ENCODE peak calls at places on chromosomes 5 and 9, in ten cellular contexts. Y is NCI-H2081; L is CD8-positive, alpha-beta memory T cell; K is stimulated activated CD4-positive, alpha-beta T cell treated with anti-CD3 and anti-CD28 coated beads, Interleukin-2, amount 100 ng/mL, for 24 hours; F is kidney epithelial cell; P is GM03348; W is NCI-H774; D is HTR-8/SVneo; B is NCI-H1092; T is GM12865. Z is an unnamed sample.

GRCh38 chr5:156641690-156642089 is 208.4 kb upstream of the PPP1R2B start:
- DNase-seq in Y (no peak), L (no peak), K (no peak), F (no peak), P (peak), W (no peak), D (no peak), B (no peak), T (no peak), Z (no peak)

GRCh38 chr9:126874546-126875314 is 14.3 kb downstream of the ZBTB34 start:
- DNase-seq in Y (no peak), L (no peak), K (no peak), F (no peak), P (no peak), W (no peak), D (no peak), B (no peak), T (no peak), Z (no peak)

GRCh38 chr5:156929366-156929948 is 33.6 kb downstream of the TIMD4 start:
- DNase-seq in Y (no peak), L (no peak), K (no peak), F (no peak), P (no peak), W (no peak), D (no peak), B (no peak), T (no peak), Z (no peak)

GRCh38 chr5:102152906-102153787 is 142.9 kb downstream of the SLCO4C1 start:
- DNase-seq in Y (peak), L (no peak), K (no peak), F (peak), P (peak), W (peak), D (peak), B (no peak), T (peak), Z (no peak)

GRCh38 chr9:38244971-38245370 is 147.5 kb upstream of the ALDH1B1 start:
- DNase-seq in Y (no peak), L (no peak), K (no peak), F (no peak), P (no peak), W (no peak), D (no peak), B (no peak), T (no peak), Z (no peak)

GRCh38 chr5:548256-548655 is 24.0 kb upstream of the SLC9A3 start:
- DNase-seq in Y (no peak), L (no peak), K (no peak), F (no peak), P (no peak), W (no peak), D (peak), B (no peak), T (no peak), Z (no peak)

GRCh38 chr9:92657296-92658094 is 12.4 kb downstream of the IPPK start:
- DNase-seq in Y (no peak), L (no peak), K (no peak), F (no peak), P (no peak), W (no peak), D (no peak), B (no peak), T (no peak), Z (no peak)

GRCh38 chr9:92342825-92343488 is 17.2 kb downstream of the CENPP start:
- DNase-seq in Y (no peak), L (no peak), K (no peak), F (no peak), P (peak), W (no peak), D (no peak), B (no peak), T (no peak), Z (no peak)

GRCh38 chr5:108295588-108296368 is 86.1 kb downstream of the FBXL17 start:
- DNase-seq in Y (no peak), L (no peak), K (no peak), F (no peak), P (peak), W (no peak), D (no peak), B (no peak), T (no peak), Z (no peak)

GRCh38 chr9:14308751-14309140 is 5.2 kb downstream of the NFIB start:
- DNase-seq in Y (no peak), L (no peak), K (no peak), F (no peak), P (no peak), W (no peak), D (no peak), B (no peak), T (no peak), Z (no peak)

GRCh38 chr9:1880038-1880565 is 135.0 kb upstream of the SMARCA2 start:
- DNase-seq in Y (no peak), L (no peak), K (peak), F (no peak), P (no peak), W (no peak), D (no peak), B (no peak), T (peak), Z (no peak)

GRCh38 chr5:58410441-58410840 is 49.4 kb downstream of the PLK2 start:
- DNase-seq in Y (no peak), L (no peak), K (no peak), F (peak), P (peak), W (no peak), D (peak), B (no peak), T (no peak), Z (no peak)

GRCh38 chr5:33423018-33423630 is 17.6 kb upstream of the TARS1 start:
- DNase-seq in Y (peak), L (no peak), K (no peak), F (no peak), P (peak), W (no peak), D (peak), B (no peak), T (peak), Z (no peak)

GRCh38 chr9:37920471-37921167 is 16.7 kb upstream of the SLC25A51 start:
- DNase-seq in Y (no peak), L (no peak), K (no peak), F (no peak), P (no peak), W (no peak), D (no peak), B (no peak), T (peak), Z (no peak)

GRCh38 chr5:151038801-151039238 is 18.4 kb downstream of the GPX3 start:
- DNase-seq in Y (no peak), L (no peak), K (peak), F (no peak), P (peak), W (no peak), D (no peak), B (no peak), T (no peak), Z (no peak)

Z was measured in NCI-H1105.